ENCODE peak calls at places on chromosomes 13 and 19, in six cellular contexts. F, Q, G, O, S and T are unnamed samples.

GRCh38 chr19:14830702-14831101 is 4.3 kb downstream of the OR7A5 start:
- DNase-seq in O (no peak), Q (peak), S (no peak), F (no peak), G (no peak), T (no peak)

GRCh38 chr19:53980553-53981407 is 10.7 kb upstream of the CACNG6 start:
- DNase-seq in G (no peak), F (peak), O (no peak), S (peak), Q (no peak), T (no peak)

GRCh38 chr13:52786747-52787146 is 47.1 kb upstream of the CNMD start:
- DNase-seq in S (no peak), G (no peak), F (no peak), O (no peak), Q (no peak), T (no peak)

GRCh38 chr19:46890423-46891170 is 29.8 kb downstream of the ARHGAP35 start:
- DNase-seq in O (no peak), S (peak), Q (peak), G (no peak), F (peak), T (no peak)

GRCh38 chr19:48085077-48085476 is 25.5 kb downstream of the PLA2G4C start:
- DNase-seq in F (no peak), O (no peak), S (peak), G (no peak), Q (no peak), T (no peak)

GRCh38 chr13:90281709-90282108 is 1065.8 kb upstream of the MIR17HG start:
- DNase-seq in Q (no peak), S (peak), G (no peak), O (no peak), F (no peak), T (no peak)

GRCh38 chr19:33143897-33144405 is 12.0 kb downstream of the WDR88 start:
- DNase-seq in O (peak), S (peak), Q (no peak), F (peak), G (peak), T (no peak)

GRCh38 chr13:110233181-110233641 is 73.7 kb downstream of the COL4A1 start:
- DNase-seq in S (no peak), O (no peak), G (no peak), F (peak), Q (no peak), T (no peak)

GRCh38 chr19:45876411-45877197 is 9.3 kb downstream of the IRF2BP1 start:
- DNase-seq in F (peak), Q (no peak), S (peak), G (peak), O (no peak), T (no peak)

GRCh38 chr19:5339950-5340636 is 519 bp downstream of the PTPRS start:
- DNase-seq in G (peak), O (no peak), S (no peak), F (no peak), Q (no peak), T (no peak)

GRCh38 chr19:30109565-30109964 is 167.5 kb downstream of the URI1 start:
- DNase-seq in S (no peak), Q (no peak), O (no peak), G (no peak), F (no peak), T (no peak)

GRCh38 chr13:81872581-81872980 is 1531.7 kb upstream of the SPRY2 start:
- DNase-seq in O (no peak), F (no peak), G (no peak), Q (no peak), S (no peak), T (no peak)

GRCh38 chr19:19021115-19021514 is 12.2 kb downstream of the SUGP2 start:
- DNase-seq in F (peak), Q (no peak), S (no peak), G (no peak), O (no peak), T (no peak)

GRCh38 chr19:47848871-47849473 is 10.1 kb upstream of the TPRX2 start:
- DNase-seq in O (peak), G (peak), Q (no peak), S (peak), F (peak), T (peak)

GRCh38 chr19:3225677-3226093 is 1.2 kb downstream of the CELF5 start:
- DNase-seq in G (no peak), S (no peak), O (no peak), Q (no peak), F (no peak), T (no peak)
- H3K4me3 ChIP-seq in G (no peak), S (no peak), O (no peak), Q (no peak), F (no peak), T (no peak)

GRCh38 chr13:19961924-19962323 is 3.4 kb downstream of the ZMYM2 start:
- DNase-seq in G (no peak), S (no peak), F (no peak), O (no peak), Q (no peak), T (no peak)
- H3K4me3 ChIP-seq in G (no peak), S (no peak), F (no peak), O (no peak), Q (peak), T (peak)

DNA sequence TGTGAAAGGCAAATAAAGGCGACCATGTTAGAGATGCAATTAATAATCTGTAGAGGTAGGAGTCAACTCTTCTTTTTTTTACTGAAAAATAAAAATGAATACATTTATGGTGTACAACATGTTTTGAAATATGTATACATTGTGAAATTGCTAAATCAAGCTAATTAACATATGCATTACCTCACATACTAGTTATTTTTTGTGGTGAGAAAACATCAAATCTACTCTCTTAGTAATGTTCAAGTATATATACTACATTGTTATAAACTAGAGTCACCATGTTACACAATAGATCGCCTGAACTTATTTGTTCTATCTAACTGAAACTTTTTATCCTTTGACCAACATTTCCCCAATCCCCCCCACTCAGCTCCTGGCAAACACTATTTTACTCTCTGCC is 143.2 kb downstream of the POU4F1 start:
- DNase-seq in F (peak), Q (no peak), G (no peak), S (no peak), O (no peak), T (no peak)
- H3K4me3 ChIP-seq in F (no peak), Q (no peak), G (no peak), S (no peak), O (no peak), T (no peak)

DNA sequence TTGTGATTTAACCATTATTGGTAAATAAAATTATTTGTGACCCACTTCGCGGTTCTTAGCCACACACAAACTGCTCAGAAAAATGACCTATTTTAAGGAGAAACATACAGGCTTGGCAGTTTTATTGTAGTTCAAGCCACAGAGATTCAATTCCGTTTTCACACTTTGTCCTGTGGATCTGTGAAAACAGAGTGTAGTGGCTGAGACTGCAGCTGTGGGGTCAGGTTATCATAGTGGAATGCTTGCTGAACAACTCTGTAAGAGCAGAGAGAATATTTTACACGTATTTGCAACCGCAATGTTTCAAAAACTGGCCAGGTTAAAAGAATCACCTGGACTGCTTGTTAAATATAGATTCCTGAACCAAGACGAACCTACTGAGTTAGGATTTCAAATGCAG is 292.5 kb downstream of the GPC5 start:
- DNase-seq in F (no peak), S (no peak), O (no peak), G (no peak), Q (no peak), T (no peak)
- H3K4me3 ChIP-seq in F (no peak), S (no peak), O (no peak), G (no peak), Q (no peak), T (no peak)

GRCh38 chr13:23160241-23161175 is 20.3 kb upstream of the SGCG start:
- DNase-seq in O (no peak), Q (no peak), F (peak), G (no peak), S (no peak), T (no peak)
- H3K4me3 ChIP-seq in O (no peak), Q (peak), F (no peak), G (no peak), S (no peak), T (peak)

GRCh38 chr13:43990829-43991228 is 111.1 kb downstream of the LACC1 start:
- DNase-seq in Q (no peak), S (no peak), G (no peak), O (no peak), F (no peak), T (no peak)

GRCh38 chr13:43990021-43990420 is 110.3 kb downstream of the LACC1 start:
- DNase-seq in G (no peak), Q (no peak), S (no peak), F (no peak), O (no peak), T (no peak)

GRCh38 chr13:43994999-43995859 is 115.5 kb downstream of the LACC1 start:
- DNase-seq in Q (no peak), O (no peak), S (peak), G (no peak), F (no peak), T (no peak)

GRCh38 chr13:43988302-43988701 is 108.6 kb downstream of the LACC1 start:
- DNase-seq in G (no peak), F (no peak), Q (no peak), S (no peak), O (no peak), T (no peak)

DNA sequence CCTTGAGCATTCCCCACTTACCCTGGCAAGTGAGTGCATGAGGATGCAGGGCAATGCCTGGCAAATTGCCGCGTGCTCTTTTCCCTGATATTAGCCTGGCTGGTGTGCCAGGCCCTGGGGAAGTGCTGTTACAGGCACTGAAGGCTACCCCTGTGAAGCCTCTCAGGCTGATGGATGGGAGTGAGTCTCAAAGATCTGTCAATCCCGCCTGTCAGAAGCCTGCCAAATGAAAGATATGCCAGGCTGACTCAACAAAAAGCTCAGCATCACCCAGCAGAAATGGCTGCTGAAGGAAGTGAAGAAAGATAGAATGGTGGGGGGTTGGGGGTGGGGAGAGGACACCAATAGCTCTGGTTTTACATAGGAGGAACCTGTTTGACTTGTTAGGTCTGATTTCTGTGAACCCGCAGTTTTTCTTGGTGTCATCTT is 112.1 kb downstream of the LACC1 start:
- DNase-seq in F (no peak), G (no peak), S (no peak), Q (no peak), O (no peak), T (no peak)
- H3K4me3 ChIP-seq in F (no peak), G (no peak), S (no peak), Q (no peak), O (no peak), T (no peak)

DNA sequence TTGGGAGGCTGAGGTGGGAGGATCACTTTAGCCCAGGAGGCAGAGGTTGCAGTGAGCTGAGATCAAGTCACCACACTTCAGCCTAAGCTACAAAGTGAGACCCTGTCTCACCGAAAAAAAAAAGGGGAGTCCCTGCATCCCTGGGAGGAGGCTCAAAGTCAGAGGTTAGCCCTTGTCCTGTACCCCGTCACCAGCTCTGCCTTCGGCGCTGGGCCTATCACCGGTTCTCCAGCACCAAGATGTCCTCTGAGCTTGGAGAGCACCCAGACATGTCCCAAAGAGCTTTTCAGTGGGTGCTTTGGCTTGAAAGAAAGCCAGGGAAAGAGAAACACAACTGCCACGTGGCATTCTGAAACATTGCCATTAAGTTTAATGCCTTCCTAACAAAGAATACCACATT is 356.9 kb upstream of the TSHZ3 start:
- DNase-seq in O (no peak), S (no peak), F (no peak), Q (no peak), G (no peak), T (no peak)
- H3K4me3 ChIP-seq in O (no peak), S (no peak), F (no peak), Q (no peak), G (no peak), T (no peak)

GRCh38 chr19:10818306-10819123 is 17.5 kb downstream of the TMED1 start:
- DNase-seq in Q (no peak), F (no peak), S (no peak), G (no peak), O (no peak), T (no peak)

GRCh38 chr19:10817291-10818038 is 18.5 kb downstream of the TMED1 start:
- DNase-seq in G (no peak), Q (no peak), O (no peak), F (peak), S (peak), T (no peak)

GRCh38 chr19:10815007-10815531 is 20.9 kb downstream of the TMED1 start:
- DNase-seq in F (no peak), G (no peak), S (no peak), Q (no peak), O (no peak), T (no peak)

GRCh38 chr19:10815969-10816635 is 19.9 kb downstream of the TMED1 start:
- DNase-seq in F (no peak), S (no peak), Q (no peak), O (no peak), G (no peak), T (no peak)

GRCh38 chr19:10816691-10817090 is 19.3 kb downstream of the TMED1 start:
- DNase-seq in G (no peak), Q (no peak), O (no peak), F (no peak), S (no peak), T (no peak)
- H3K4me3 ChIP-seq in G (no peak), Q (no peak), O (no peak), F (peak), S (no peak), T (no peak)

GRCh38 chr19:50510121-50510670 is 795 bp downstream of the JOSD2 start:
- DNase-seq in F (no peak), G (no peak), S (peak), O (no peak), Q (no peak), T (no peak)
- H3K4me3 ChIP-seq in F (peak), G (no peak), S (peak), O (peak), Q (peak), T (peak)

GRCh38 chr19:41945135-41945766 is 13.9 kb downstream of the RABAC1 start:
- DNase-seq in S (peak), F (no peak), Q (no peak), O (peak), G (no peak), T (no peak)

GRCh38 chr19:41940443-41941409 is 12.5 kb upstream of the ERFL start:
- DNase-seq in G (no peak), S (no peak), F (no peak), O (no peak), Q (no peak), T (no peak)

GRCh38 chr19:41939861-41940442 is 11.7 kb upstream of the ERFL start:
- DNase-seq in G (no peak), O (no peak), F (no peak), Q (no peak), S (peak), T (no peak)

GRCh38 chr19:41941410-41942202 is 13.4 kb upstream of the ERFL start:
- DNase-seq in Q (no peak), S (no peak), F (no peak), G (no peak), O (no peak), T (no peak)

DNA sequence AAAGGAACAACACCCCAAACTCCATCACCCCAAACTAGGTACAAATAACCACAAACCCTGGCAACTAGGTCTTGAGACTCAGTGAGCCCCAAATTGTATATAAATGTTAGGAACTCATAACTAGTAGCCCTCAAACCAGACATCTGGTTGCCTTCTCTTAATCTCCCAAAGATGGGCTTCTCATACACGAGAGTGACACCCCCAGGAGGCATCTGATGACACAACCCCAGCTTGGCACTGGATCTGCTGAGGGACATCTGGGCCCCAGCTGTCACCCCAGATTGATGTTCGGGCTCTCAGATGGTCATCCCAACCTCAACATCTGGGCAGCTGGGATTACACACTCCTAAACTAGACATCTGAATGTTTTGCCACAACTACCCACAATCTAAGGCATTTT is 14.8 kb downstream of the RABAC1 start:
- DNase-seq in Q (no peak), F (no peak), S (no peak), G (no peak), O (no peak), T (no peak)
- H3K4me3 ChIP-seq in Q (no peak), F (no peak), S (no peak), G (no peak), O (no peak), T (no peak)